ENCODE peak calls at places on chromosomes 13 and 19, in six cellular contexts. S, C, H, Z, M and X are unnamed samples.

GRCh38 chr13:109400192-109400591 is 386.2 kb downstream of the IRS2 start:
- DNase-seq in H (no peak), Z (no peak), C (no peak), S (no peak), M (no peak), X (peak; percentile 61)

GRCh38 chr19:54257116-54257480 is at the start of gene LILRB5:
- DNase-seq in C (no peak), S (no peak), H (no peak), Z (peak; percentile 38), M (no peak), X (no peak)

GRCh38 chr13:91986771-91987515 is 588.5 kb downstream of the GPC5 start:
- DNase-seq in C (no peak), S (no peak), M (no peak), Z (no peak), H (no peak), X (no peak)

GRCh38 chr13:113403255-113404104 is 39.5 kb upstream of the GRTP1 start:
- DNase-seq in S (no peak), H (no peak), M (no peak), C (no peak), Z (no peak), X (peak; percentile 26)

GRCh38 chr13:37369618-37370017 is 228.9 kb downstream of the POSTN start:
- DNase-seq in S (no peak), M (no peak), Z (no peak), C (no peak), H (no peak), X (no peak)

GRCh38 chr19:13619203-13619632 is 112.9 kb upstream of the CACNA1A start:
- DNase-seq in M (no peak), Z (no peak), S (no peak), H (no peak), C (no peak), X (no peak)

GRCh38 chr13:46035066-46035465 is 17.5 kb downstream of the ZC3H13 start:
- DNase-seq in M (no peak), H (no peak), S (no peak), Z (no peak), C (no peak), X (no peak)

GRCh38 chr13:40626566-40626965 is 39.9 kb downstream of the FOXO1 start:
- DNase-seq in Z (no peak), C (no peak), S (no peak), M (no peak), H (no peak), X (no peak)

GRCh38 chr13:30257433-30258099 is 49.8 kb downstream of the KATNAL1 start:
- DNase-seq in H (peak; percentile 69), M (no peak), Z (peak; percentile 47), C (no peak), S (no peak), X (no peak)

GRCh38 chr13:90918551-90918950 is 428.9 kb upstream of the MIR17HG start:
- DNase-seq in M (no peak), Z (no peak), S (peak; percentile 59), H (no peak), C (no peak), X (no peak)

GRCh38 chr19:8208119-8208709 is 956 bp upstream of the CERS4 start:
- DNase-seq in C (no peak), M (no peak), Z (peak; percentile 63), H (no peak), S (no peak), X (peak; percentile 54)
- H3K4me1 ChIP-seq in C (peaks cover 12% of the 10 kb centered on the region), M (no peaks in the 10 kb centered on the region), Z (peaks cover 21% of the 10 kb centered on the region), H (peaks cover 24% of the 10 kb centered on the region), S (peaks cover 4% of the 10 kb centered on the region), X (peaks cover 29% of the 10 kb centered on the region)

GRCh38 chr19:33879818-33880575 is 83.3 kb downstream of the KCTD15 start:
- DNase-seq in H (no peak), M (no peak), C (peak; percentile 77), Z (no peak), S (no peak), X (no peak)

GRCh38 chr19:33887891-33888290 is 91.2 kb downstream of the KCTD15 start:
- DNase-seq in M (no peak), H (no peak), Z (no peak), S (no peak), C (peak; percentile 59), X (no peak)

GRCh38 chr19:33888665-33889064 is 92.0 kb downstream of the KCTD15 start:
- DNase-seq in S (no peak), Z (no peak), M (no peak), C (no peak), H (no peak), X (no peak)

GRCh38 chr19:33878912-33879810 is 82.5 kb downstream of the KCTD15 start:
- DNase-seq in M (no peak), S (no peak), C (peak; percentile 41), Z (no peak), H (no peak), X (no peak)

GRCh38 chr19:33883869-33884519 is 87.3 kb downstream of the KCTD15 start:
- DNase-seq in H (no peak), M (no peak), C (peak; percentile 67), Z (peak; percentile 59), S (no peak), X (no peak)
- H3K27ac ChIP-seq in H (no peak overlapping the region), M (no peak overlapping the region), C (no peak overlapping the region), Z (peak overlapping the region; percentile 39), S (no peak overlapping the region), X (peak overlapping the region; percentile 57)

DNA sequence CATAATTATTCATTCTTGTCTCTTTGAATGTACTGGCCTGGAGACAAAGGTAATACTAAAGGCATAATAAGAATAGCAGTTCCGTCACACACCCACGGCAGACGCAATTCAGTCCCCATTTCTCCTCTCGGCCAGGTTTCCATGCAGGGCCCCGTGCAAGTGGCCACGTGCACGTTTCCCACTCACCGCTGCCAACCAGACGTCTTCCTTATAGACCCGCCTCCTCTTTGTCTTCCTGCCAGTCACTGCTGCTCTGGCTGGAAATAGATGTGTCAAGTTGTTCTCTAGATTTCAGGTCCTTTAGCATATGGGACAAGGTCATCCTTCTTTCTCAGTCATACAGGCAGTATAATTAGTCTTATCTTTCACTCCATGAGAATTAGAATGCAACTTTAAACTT is 204.3 kb downstream of the SUCLA2 start:
- DNase-seq in H (no peak), Z (no peak), S (no peak), C (no peak), M (no peak), X (no peak)
- H3K9me3 ChIP-seq in H (no peaks in the 10 kb centered on the region), Z (peaks cover 5% of the 10 kb centered on the region), S (no peaks in the 10 kb centered on the region), C (no peaks in the 10 kb centered on the region), M (no peaks in the 10 kb centered on the region), X (no peaks in the 10 kb centered on the region)

DNA sequence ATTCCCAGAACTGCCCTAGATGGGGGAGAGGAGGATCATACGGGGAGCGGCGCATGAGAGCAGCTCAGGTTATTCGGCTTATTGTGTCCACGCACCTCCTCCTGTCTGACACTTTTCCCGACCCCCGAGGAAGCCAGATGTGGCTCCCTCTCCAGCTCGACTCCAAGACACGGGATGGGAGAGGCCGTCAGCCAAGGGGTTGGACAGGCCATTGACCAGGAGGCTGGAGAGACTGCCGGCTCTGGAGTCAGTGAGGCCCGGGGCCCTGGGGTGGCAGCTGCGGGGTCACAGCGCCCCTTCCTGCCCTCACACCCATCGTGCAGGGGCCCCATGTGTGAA is 2.9 kb downstream of the DMKN start:
- DNase-seq in S (no peak), C (no peak), M (no peak), Z (no peak), H (no peak), X (no peak)
- H3K4me1 ChIP-seq in S (peaks cover 16% of the 10 kb centered on the region), C (peaks cover 7% of the 10 kb centered on the region), M (no peaks in the 10 kb centered on the region), Z (peaks cover 19% of the 10 kb centered on the region), H (peaks cover 7% of the 10 kb centered on the region), X (peaks cover 12% of the 10 kb centered on the region)

GRCh38 chr19:1134431-1134830 is 30.6 kb downstream of the GPX4 start:
- DNase-seq in Z (no peak), C (no peak), M (no peak), H (no peak), S (no peak), X (no peak)

GRCh38 chr19:1136918-1137317 is 33.1 kb downstream of the GPX4 start:
- DNase-seq in H (no peak), M (no peak), C (no peak), Z (no peak), S (no peak), X (no peak)

GRCh38 chr19:1135454-1135853 is 31.7 kb downstream of the GPX4 start:
- DNase-seq in C (no peak), Z (no peak), M (no peak), S (no peak), H (no peak), X (no peak)

GRCh38 chr19:1138121-1138520 is 34.3 kb downstream of the GPX4 start:
- DNase-seq in Z (no peak), M (no peak), C (no peak), S (no peak), H (no peak), X (no peak)

GRCh38 chr19:1136201-1136600 is 32.4 kb downstream of the GPX4 start:
- DNase-seq in S (no peak), Z (no peak), C (no peak), M (no peak), H (no peak), X (no peak)
- H3K27ac ChIP-seq in S (peak overlapping the region; percentile 27), Z (no peak overlapping the region), C (no peak overlapping the region), M (no peak overlapping the region), H (no peak overlapping the region), X (peak overlapping the region; percentile 73)

GRCh38 chr19:40025938-40026596 is 29.2 kb downstream of the ZNF546 start:
- DNase-seq in Z (no peak), H (no peak), C (no peak), M (no peak), S (no peak), X (no peak)
- H3K9me3 ChIP-seq in Z (peaks cover 71% of the 10 kb centered on the region), H (peaks cover 54% of the 10 kb centered on the region), C (peaks cover 49% of the 10 kb centered on the region), M (no peaks in the 10 kb centered on the region), S (peaks cover 100% of the 10 kb centered on the region), X (peaks cover 98% of the 10 kb centered on the region)